ENCODE peak calls at places on chromosomes 5 and 9, in six cellular contexts. I, T, G, W, S and Z are unnamed samples.
A peak's percentile ranks its signal among the peaks of the same experiment; 100 is the strongest.

GRCh38 chr9:131420913-131421312 is 27.0 kb downstream of the PRRC2B start:
- DNase-seq in I (no peak), T (no peak), G (no peak), W (no peak), S (peak; percentile 32), Z (no peak)

GRCh38 chr5:40381676-40382363 is 297.9 kb upstream of the PTGER4 start:
- DNase-seq in I (no peak), T (no peak), G (no peak), W (no peak), S (peak; percentile 41), Z (no peak)

GRCh38 chr5:142795246-142795645 is 25.1 kb downstream of the ARHGAP26 start:
- DNase-seq in I (no peak), T (no peak), G (no peak), W (no peak), S (no peak), Z (no peak)

GRCh38 chr5:124583469-124584350 is 162.7 kb downstream of the ZNF608 start:
- DNase-seq in I (no peak), T (peak; percentile 7), G (no peak), W (no peak), S (peak; percentile 73), Z (peak; percentile 93)

GRCh38 chr9:131484560-131485185 is 18.0 kb upstream of the POMT1 start:
- DNase-seq in I (no peak), T (no peak), G (no peak), W (no peak), S (no peak), Z (no peak)

GRCh38 chr5:137462816-137463520 is 36.2 kb downstream of the SPOCK1 start:
- DNase-seq in I (no peak), T (no peak), G (no peak), W (no peak), S (no peak), Z (no peak)

GRCh38 chr5:180216646-180217171 is 7.7 kb upstream of the RASGEF1C start:
- DNase-seq in I (peak; percentile 51), T (no peak), G (no peak), W (no peak), S (no peak), Z (no peak)

GRCh38 chr9:124033967-124034366 is 22.4 kb downstream of the LHX2 start:
- DNase-seq in I (no peak), T (no peak), G (no peak), W (no peak), S (no peak), Z (no peak)

GRCh38 chr9:79489241-79490000 is 82.3 kb upstream of the TLE4 start:
- DNase-seq in I (no peak), T (no peak), G (no peak), W (no peak), S (peak; percentile 1), Z (no peak)

GRCh38 chr5:163532203-163532892 is 26.9 kb downstream of the MAT2B start:
- DNase-seq in I (no peak), T (no peak), G (no peak), W (no peak), S (no peak), Z (no peak)

GRCh38 chr5:160083012-160083436 is 36.2 kb downstream of the PWWP2A start:
- DNase-seq in I (no peak), T (no peak), G (no peak), W (no peak), S (peak; percentile 82), Z (no peak)

GRCh38 chr9:78428640-78429039 is 131.7 kb downstream of the PSAT1 start:
- DNase-seq in I (no peak), T (no peak), G (no peak), W (no peak), S (no peak), Z (peak; percentile 16)

GRCh38 chr5:116532762-116533525 is 41.7 kb downstream of the SEMA6A start:
- DNase-seq in I (no peak), T (no peak), G (no peak), W (no peak), S (no peak), Z (no peak)

GRCh38 chr9:81032030-81032572 is 657.2 kb downstream of the TLE1 start:
- DNase-seq in I (no peak), T (no peak), G (no peak), W (no peak), S (peak; percentile 46), Z (peak; percentile 79)

GRCh38 chr9:74496819-74497749 is at the start of gene RORB:
- DNase-seq in I (peak; percentile 77), T (peak; percentile 25), G (peak; percentile 84), W (peak; percentile 43), S (peak; percentile 37), Z (peak; percentile 81)

GRCh38 chr9:37917801-37918664 is 14.1 kb upstream of the SLC25A51 start:
- DNase-seq in I (no peak), T (no peak), G (no peak), W (no peak), S (no peak), Z (no peak)

GRCh38 chr5:154712518-154713437 is 42.4 kb upstream of the LARP1 start:
- DNase-seq in I (no peak), T (no peak), G (no peak), W (no peak), S (peak; percentile 27), Z (no peak)